ENCODE peak calls at places on chromosome 1, in seven cellular contexts. N, J, A, I, G, F and T are unnamed samples.
A peak's percentile ranks its signal among the peaks of the same experiment; 100 is the strongest.

GRCh38 chr1:157595356-157595755 is 2.5 kb downstream of the FCRL4 start:
- DNase-seq in N (no peak), J (no peak), A (no peak), I (no peak), G (no peak), F (no peak), T (no peak)

GRCh38 chr1:240244968-240245628 is 153.4 kb downstream of the FMN2 start:
- DNase-seq in N (no peak), J (no peak), A (no peak), I (no peak), G (no peak), F (no peak), T (no peak)

GRCh38 chr1:95012389-95012788 is 60.4 kb downstream of the ALG14 start:
- DNase-seq in N (no peak), J (no peak), A (no peak), I (no peak), G (no peak), F (no peak), T (no peak)

GRCh38 chr1:25640646-25641328 is 24.2 kb downstream of the MAN1C1 start:
- DNase-seq in N (no peak), J (no peak), A (no peak), I (no peak), G (no peak), F (no peak), T (no peak)

GRCh38 chr1:220528049-220528678 is at the start of gene MARK1:
- DNase-seq in N (peak; percentile 31), J (peak; percentile 38), A (peak; percentile 87), I (peak; percentile 18), G (peak; percentile 88), F (peak; percentile 8), T (peak; percentile 33)

GRCh38 chr1:58047265-58047858 is 499.2 kb downstream of the OMA1 start:
- DNase-seq in N (peak; percentile 10), J (no peak), A (no peak), I (no peak), G (peak; percentile 76), F (peak; percentile 37), T (no peak)

GRCh38 chr1:61078611-61079010 is 3.8 kb upstream of the NFIA start:
- DNase-seq in N (no peak), J (no peak), A (no peak), I (no peak), G (no peak), F (peak; percentile 65), T (no peak)

GRCh38 chr1:13794231-13795187 is 94.5 kb downstream of the PRDM2 start:
- DNase-seq in N (no peak), J (no peak), A (no peak), I (no peak), G (no peak), F (no peak), T (no peak)

GRCh38 chr1:8629241-8630091 is 188.0 kb downstream of the RERE start:
- DNase-seq in N (no peak), J (no peak), A (no peak), I (no peak), G (no peak), F (no peak), T (no peak)

GRCh38 chr1:19232526-19232851 is 18.8 kb downstream of the EMC1 start:
- DNase-seq in N (no peak), J (no peak), A (peak; percentile 79), I (peak; percentile 76), G (no peak), F (no peak), T (no peak)

GRCh38 chr1:150479927-150480352 is 7.3 kb upstream of the TARS2 start:
- DNase-seq in N (no peak), J (no peak), A (peak; percentile 11), I (no peak), G (no peak), F (no peak), T (no peak)

GRCh38 chr1:230188826-230189225 is 121.8 kb downstream of the GALNT2 start:
- DNase-seq in N (no peak), J (peak; percentile 14), A (no peak), I (no peak), G (no peak), F (no peak), T (no peak)

GRCh38 chr1:74732960-74733615 is at the start of the genes CRYZ and TYW3:
- DNase-seq in N (peak; percentile 27), J (peak; percentile 86), A (peak; percentile 92), I (peak; percentile 85), G (peak; percentile 80), F (peak; percentile 94), T (peak; percentile 92)

GRCh38 chr1:38500891-38501290 is 358.7 kb downstream of the RRAGC start:
- DNase-seq in N (no peak), J (no peak), A (no peak), I (no peak), G (no peak), F (no peak), T (no peak)

GRCh38 chr1:149936992-149937705 is 470 bp upstream of the MTMR11 start:
- DNase-seq in N (peak; percentile 83), J (no peak), A (no peak), I (no peak), G (no peak), F (no peak), T (no peak)

GRCh38 chr1:106290805-106291537 is 765.5 kb upstream of the PRMT6 start:
- DNase-seq in N (no peak), J (no peak), A (no peak), I (no peak), G (peak; percentile 7), F (no peak), T (no peak)

GRCh38 chr1:116133696-116134095 is 22.5 kb downstream of the MAB21L3 start:
- DNase-seq in N (no peak), J (no peak), A (no peak), I (no peak), G (no peak), F (no peak), T (peak; percentile 2)

GRCh38 chr1:94962745-94963265 is 35.9 kb upstream of the CNN3 start:
- DNase-seq in N (no peak), J (peak; percentile 39), A (no peak), I (peak; percentile 59), G (no peak), F (peak; percentile 11), T (no peak)

GRCh38 chr1:15617874-15618684 is 821 bp downstream of the DDI2 start:
- DNase-seq in N (no peak), J (no peak), A (no peak), I (no peak), G (peak; percentile 73), F (peak; percentile 67), T (peak; percentile 10)

GRCh38 chr1:197850042-197850441 is 52.4 kb upstream of the C1orf53 start:
- DNase-seq in N (no peak), J (no peak), A (no peak), I (no peak), G (no peak), F (peak; percentile 59), T (no peak)

GRCh38 chr1:16127676-16128337 is 28.1 kb downstream of the EPHA2 start:
- DNase-seq in N (no peak), J (no peak), A (no peak), I (peak; percentile 18), G (peak; percentile 70), F (no peak), T (no peak)

GRCh38 chr1:67077593-67077992 is 23.6 kb upstream of the SLC35D1 start:
- DNase-seq in N (no peak), J (no peak), A (no peak), I (no peak), G (no peak), F (no peak), T (no peak)

GRCh38 chr1:17276568-17276967 is 27.7 kb downstream of the PADI3 start:
- DNase-seq in N (peak; percentile 71), J (peak; percentile 28), A (no peak), I (no peak), G (no peak), F (no peak), T (no peak)

GRCh38 chr1:204284929-204285328 is 71.1 kb upstream of the GOLT1A start:
- DNase-seq in N (no peak), J (no peak), A (no peak), I (no peak), G (no peak), F (no peak), T (no peak)

GRCh38 chr1:75345538-75346292 is 211.5 kb downstream of the LHX8 start:
- DNase-seq in N (no peak), J (no peak), A (no peak), I (no peak), G (no peak), F (no peak), T (no peak)

GRCh38 chr1:29415156-29415830 is 179.0 kb downstream of the PTPRU start:
- DNase-seq in N (peak; percentile 18), J (no peak), A (no peak), I (no peak), G (peak; percentile 61), F (peak; percentile 63), T (no peak)

GRCh38 chr1:2347907-2348306 is 43.4 kb downstream of the MORN1 start:
- DNase-seq in N (no peak), J (no peak), A (peak; percentile 55), I (no peak), G (no peak), F (no peak), T (no peak)

GRCh38 chr1:31198150-31198549 is 41.5 kb downstream of the NKAIN1 start:
- DNase-seq in N (no peak), J (no peak), A (no peak), I (no peak), G (no peak), F (no peak), T (no peak)

GRCh38 chr1:51203121-51203873 is 32.8 kb upstream of the RNF11 start:
- DNase-seq in N (no peak), J (no peak), A (no peak), I (no peak), G (peak; percentile 30), F (no peak), T (no peak)

DNA sequence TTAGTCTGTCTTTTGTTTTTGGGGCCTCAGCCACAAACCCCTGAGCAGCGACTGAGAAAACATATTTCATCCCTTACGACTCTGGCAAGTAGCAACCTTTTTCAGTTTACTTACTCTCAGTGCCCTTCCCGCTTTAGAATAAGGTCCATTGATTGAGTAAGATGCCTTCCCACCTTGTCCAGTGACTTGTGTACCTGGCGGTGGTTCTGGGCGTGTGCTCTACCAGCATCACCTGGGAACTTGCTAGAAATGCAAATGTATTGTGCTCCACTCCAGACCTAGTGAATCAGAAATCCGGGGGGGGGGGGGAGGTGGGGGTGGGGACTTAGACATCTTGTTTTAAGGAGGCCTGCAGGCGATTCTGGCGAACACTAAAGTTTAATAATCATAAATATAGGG is 72.1 kb downstream of the S1PR1 start:
- DNase-seq in N (no peak), J (no peak), A (no peak), I (no peak), G (no peak), F (no peak), T (no peak)
- H3K4me3 ChIP-seq in N (no peak overlapping the region), J (peak overlapping the region; percentile 48), A (no peak overlapping the region), I (no peak overlapping the region), G (no peak overlapping the region), F (no peak overlapping the region), T (peak overlapping the region; percentile 40)

GRCh38 chr1:246126580-246126979 is 380.5 kb downstream of the SMYD3 start:
- DNase-seq in N (no peak), J (no peak), A (no peak), I (no peak), G (no peak), F (no peak), T (no peak)
- TF ChIP-seq EP300 in N (no peak), J (no peak), A (no peak), I (no peak), G (no peak), F (no peak), T (no peak)

GRCh38 chr1:12722626-12723025 is 6.7 kb downstream of the AADACL3 start:
- DNase-seq in N (no peak), J (no peak), A (no peak), I (no peak), G (no peak), F (no peak), T (no peak)
- H3K4me1 ChIP-seq in N (no peaks in the 10 kb centered on the region), J (no peaks in the 10 kb centered on the region), A (no peaks in the 10 kb centered on the region), I (no peaks in the 10 kb centered on the region), G (no peaks in the 10 kb centered on the region), F (no peaks in the 10 kb centered on the region), T (no peaks in the 10 kb centered on the region)

GRCh38 chr1:228464487-228464983 is 22.6 kb upstream of the RNF187 start:
- DNase-seq in N (peak; percentile 48), J (peak; percentile 50), A (peak; percentile 78), I (peak; percentile 42), G (peak; percentile 93), F (no peak), T (peak; percentile 47)
- H3K4me3 ChIP-seq in N (peak overlapping the region; percentile 38), J (peak overlapping the region; percentile 40), A (no peak overlapping the region), I (no peak overlapping the region), G (peak overlapping the region; percentile 65), F (no peak overlapping the region), T (no peak overlapping the region)